ENCODE peak calls at places on chromosomes 6 and 20, in five cellular contexts. One of them, this sample, is unnamed.

GRCh38 chr6:157770946-157771345 is 52.1 kb upstream of the SNX9 start:
- DNase-seq in AG04450: no peak
- DNase-seq in dorsolateral prefrontal cortex: no peak
- DNase-seq in cardiac fibroblast: peak; percentile 79
- DNase-seq in heart right ventricle: no peak
- DNase-seq in this sample: no peak

GRCh38 chr20:48791666-48792071 is 36.1 kb downstream of the PREX1 start:
- DNase-seq in AG04450: no peak
- DNase-seq in dorsolateral prefrontal cortex: no peak
- DNase-seq in cardiac fibroblast: peak; percentile 76
- DNase-seq in heart right ventricle: no peak
- DNase-seq in this sample: no peak

GRCh38 chr6:159098636-159099106 is 53.9 kb upstream of the TAGAP start:
- DNase-seq in AG04450: no peak
- DNase-seq in dorsolateral prefrontal cortex: no peak
- DNase-seq in cardiac fibroblast: no peak
- DNase-seq in heart right ventricle: no peak
- DNase-seq in this sample: no peak

GRCh38 chr6:133741375-133741861 is 147.5 kb upstream of the TCF21 start:
- DNase-seq in AG04450: no peak
- DNase-seq in dorsolateral prefrontal cortex: no peak
- DNase-seq in cardiac fibroblast: peak; percentile 30
- DNase-seq in heart right ventricle: no peak
- DNase-seq in this sample: no peak

GRCh38 chr6:138815797-138816528 is 20.1 kb downstream of the ECT2L start:
- DNase-seq in AG04450: peak; percentile 33
- DNase-seq in dorsolateral prefrontal cortex: no peak
- DNase-seq in cardiac fibroblast: peak; percentile 82
- DNase-seq in heart right ventricle: no peak
- DNase-seq in this sample: no peak

GRCh38 chr20:2659547-2659946 is 4.5 kb downstream of the IDH3B start:
- DNase-seq in AG04450: no peak
- DNase-seq in dorsolateral prefrontal cortex: no peak
- DNase-seq in cardiac fibroblast: no peak
- DNase-seq in heart right ventricle: no peak
- DNase-seq in this sample: no peak

GRCh38 chr6:142746524-142746923 is 198.5 kb downstream of the HIVEP2 start:
- DNase-seq in AG04450: no peak
- DNase-seq in dorsolateral prefrontal cortex: no peak
- DNase-seq in cardiac fibroblast: peak; percentile 30
- DNase-seq in heart right ventricle: no peak
- DNase-seq in this sample: no peak

GRCh38 chr6:69775450-69775849 is 21.4 kb downstream of the LMBRD1 start:
- DNase-seq in AG04450: no peak
- DNase-seq in dorsolateral prefrontal cortex: no peak
- DNase-seq in cardiac fibroblast: no peak
- DNase-seq in heart right ventricle: no peak
- DNase-seq in this sample: no peak

GRCh38 chr6:89311853-89312531 is 3.1 kb downstream of the GABRR2 start:
- DNase-seq in AG04450: no peak
- DNase-seq in dorsolateral prefrontal cortex: peak; percentile 66
- DNase-seq in cardiac fibroblast: peak; percentile 86
- DNase-seq in heart right ventricle: peak; percentile 55
- DNase-seq in this sample: peak; percentile 33

GRCh38 chr6:156507656-156508055 is 269.5 kb upstream of the ARID1B start:
- DNase-seq in AG04450: no peak
- DNase-seq in dorsolateral prefrontal cortex: no peak
- DNase-seq in cardiac fibroblast: no peak
- DNase-seq in heart right ventricle: no peak
- DNase-seq in this sample: peak; percentile 61

GRCh38 chr20:61797200-61797599 is 268.5 kb downstream of the TAF4 start:
- DNase-seq in AG04450: no peak
- DNase-seq in dorsolateral prefrontal cortex: no peak
- DNase-seq in cardiac fibroblast: no peak
- DNase-seq in heart right ventricle: no peak
- DNase-seq in this sample: no peak

GRCh38 chr6:29946380-29946779 is 4.0 kb downstream of the HLA-A start:
- DNase-seq in AG04450: no peak
- DNase-seq in dorsolateral prefrontal cortex: no peak
- DNase-seq in cardiac fibroblast: no peak
- DNase-seq in heart right ventricle: no peak
- DNase-seq in this sample: no peak

GRCh38 chr20:11120451-11120850 is 446.7 kb upstream of the JAG1 start:
- DNase-seq in AG04450: no peak
- DNase-seq in dorsolateral prefrontal cortex: no peak
- DNase-seq in cardiac fibroblast: no peak
- DNase-seq in heart right ventricle: no peak
- DNase-seq in this sample: no peak

GRCh38 chr6:92715991-92716390 is 703.4 kb downstream of the EPHA7 start:
- DNase-seq in AG04450: peak; percentile 4
- DNase-seq in dorsolateral prefrontal cortex: no peak
- DNase-seq in cardiac fibroblast: no peak
- DNase-seq in heart right ventricle: no peak
- DNase-seq in this sample: no peak

GRCh38 chr6:160198577-160199211 is 59.9 kb downstream of the SLC22A2 start:
- DNase-seq in AG04450: no peak
- DNase-seq in dorsolateral prefrontal cortex: no peak
- DNase-seq in cardiac fibroblast: peak; percentile 32
- DNase-seq in heart right ventricle: no peak
- DNase-seq in this sample: no peak

GRCh38 chr6:42819803-42820508 is 38.1 kb downstream of the BICRAL start:
- DNase-seq in AG04450: no peak
- DNase-seq in dorsolateral prefrontal cortex: no peak
- DNase-seq in cardiac fibroblast: peak; percentile 16
- DNase-seq in heart right ventricle: no peak
- DNase-seq in this sample: no peak

GRCh38 chr20:19934792-19935491 is 82.2 kb upstream of the NAA20 start:
- DNase-seq in AG04450: no peak
- DNase-seq in dorsolateral prefrontal cortex: peak; percentile 75
- DNase-seq in cardiac fibroblast: no peak
- DNase-seq in heart right ventricle: peak; percentile 51
- DNase-seq in this sample: peak; percentile 73

GRCh38 chr20:57390604-57391438 is at the start of gene RBM38:
- DNase-seq in AG04450: peak; percentile 11
- DNase-seq in dorsolateral prefrontal cortex: no peak
- DNase-seq in cardiac fibroblast: peak; percentile 58
- DNase-seq in heart right ventricle: peak; percentile 78
- DNase-seq in this sample: peak; percentile 79

GRCh38 chr6:133644548-133644947 is 244.4 kb upstream of the TCF21 start:
- DNase-seq in AG04450: no peak
- DNase-seq in dorsolateral prefrontal cortex: no peak
- DNase-seq in cardiac fibroblast: no peak
- DNase-seq in heart right ventricle: no peak
- DNase-seq in this sample: no peak

GRCh38 chr20:4962257-4962855 is 39.0 kb downstream of the SLC23A2 start:
- DNase-seq in AG04450: no peak
- DNase-seq in dorsolateral prefrontal cortex: no peak
- DNase-seq in cardiac fibroblast: no peak
- DNase-seq in heart right ventricle: no peak
- DNase-seq in this sample: no peak

GRCh38 chr6:109258129-109258528 is 124.1 kb downstream of the CD164 start:
- DNase-seq in AG04450: no peak
- DNase-seq in dorsolateral prefrontal cortex: no peak
- DNase-seq in cardiac fibroblast: no peak
- DNase-seq in heart right ventricle: no peak
- DNase-seq in this sample: no peak

GRCh38 chr20:6287471-6287870 is 164.6 kb upstream of the FERMT1 start:
- DNase-seq in AG04450: no peak
- DNase-seq in dorsolateral prefrontal cortex: no peak
- DNase-seq in cardiac fibroblast: no peak
- DNase-seq in heart right ventricle: no peak
- DNase-seq in this sample: no peak

GRCh38 chr6:45478235-45478634 is 100.5 kb upstream of the SUPT3H start:
- DNase-seq in AG04450: no peak
- DNase-seq in dorsolateral prefrontal cortex: no peak
- DNase-seq in cardiac fibroblast: peak; percentile 79
- DNase-seq in heart right ventricle: no peak
- DNase-seq in this sample: no peak

GRCh38 chr6:163717106-163717764 is 302.7 kb downstream of the QKI start:
- DNase-seq in AG04450: no peak
- DNase-seq in dorsolateral prefrontal cortex: no peak
- DNase-seq in cardiac fibroblast: no peak
- DNase-seq in heart right ventricle: no peak
- DNase-seq in this sample: no peak

GRCh38 chr6:164927288-164928040 is 381.9 kb downstream of the C6orf118 start:
- DNase-seq in AG04450: no peak
- DNase-seq in dorsolateral prefrontal cortex: peak; percentile 90
- DNase-seq in cardiac fibroblast: peak; percentile 64
- DNase-seq in heart right ventricle: peak; percentile 74
- DNase-seq in this sample: peak; percentile 88

GRCh38 chr20:18380908-18381529 is 85.8 kb downstream of the DZANK1 start:
- DNase-seq in AG04450: no peak
- DNase-seq in dorsolateral prefrontal cortex: no peak
- DNase-seq in cardiac fibroblast: no peak
- DNase-seq in heart right ventricle: no peak
- DNase-seq in this sample: no peak

GRCh38 chr20:23368316-23369110 is 6.5 kb downstream of the GZF1 start:
- DNase-seq in AG04450: no peak
- DNase-seq in dorsolateral prefrontal cortex: no peak
- DNase-seq in cardiac fibroblast: peak; percentile 67
- DNase-seq in heart right ventricle: no peak
- DNase-seq in this sample: no peak

GRCh38 chr6:141403827-141404226 is 728.9 kb upstream of the GJE1 start:
- DNase-seq in AG04450: no peak
- DNase-seq in dorsolateral prefrontal cortex: no peak
- DNase-seq in cardiac fibroblast: peak; percentile 49
- DNase-seq in heart right ventricle: no peak
- DNase-seq in this sample: no peak

GRCh38 chr6:23980965-23981364 is 145.1 kb upstream of the NRSN1 start:
- DNase-seq in AG04450: no peak
- DNase-seq in dorsolateral prefrontal cortex: no peak
- DNase-seq in cardiac fibroblast: no peak
- DNase-seq in heart right ventricle: no peak
- DNase-seq in this sample: no peak

GRCh38 chr20:4375881-4376280 is 345.8 kb upstream of the PRND start:
- DNase-seq in AG04450: peak; percentile 68
- DNase-seq in dorsolateral prefrontal cortex: peak; percentile 75
- DNase-seq in cardiac fibroblast: peak; percentile 5
- DNase-seq in heart right ventricle: no peak
- DNase-seq in this sample: peak; percentile 37

GRCh38 chr20:37396520-37397075 is 50.7 kb downstream of the SRC start:
- DNase-seq in AG04450: no peak
- DNase-seq in dorsolateral prefrontal cortex: no peak
- DNase-seq in cardiac fibroblast: no peak
- DNase-seq in heart right ventricle: no peak
- DNase-seq in this sample: no peak